ENCODE peak calls at places on chromosomes 4 and X, in seven cellular contexts. L is ascending aorta; M is left lung; N is tibial artery; X is tibial nerve; Y is colonic mucosa; D is CD8-positive, alpha-beta memory T cell. K is an unnamed sample.

GRCh38 chr4:73676881-73677323 is 56.7 kb upstream of the RASSF6 start:
- DNase-seq in D (no peak), N (no peak), Y (no peak), L (no peak), X (no peak), M (no peak), K (no peak)

GRCh38 chr4:48252313-48252712 is 17.3 kb downstream of the TEC start:
- DNase-seq in L (no peak), N (no peak), M (no peak), X (no peak), Y (no peak), D (no peak), K (no peak)

GRCh38 chr4:3077796-3078195 is 3.3 kb downstream of the HTT start:
- DNase-seq in Y (no peak), X (no peak), L (no peak), D (no peak), M (no peak), N (no peak), K (no peak)

GRCh38 chrX:11619426-11619825 is 46.3 kb downstream of the ARHGAP6 start:
- DNase-seq in D (no peak), L (no peak), Y (no peak), N (no peak), M (no peak), X (no peak), K (no peak)

GRCh38 chr4:82753238-82753637 is 45.4 kb downstream of the SCD5 start:
- DNase-seq in L (no peak), Y (no peak), D (no peak), X (no peak), N (no peak), M (no peak), K (no peak)

GRCh38 chrX:127459784-127460183 is 592.4 kb downstream of the ACTRT1 start:
- DNase-seq in X (no peak), N (no peak), D (no peak), Y (no peak), M (no peak), L (no peak), K (no peak)

GRCh38 chr4:88706574-88706973 is 8.9 kb upstream of the NAP1L5 start:
- DNase-seq in Y (no peak), L (no peak), M (no peak), X (peak; percentile 33), D (no peak), N (peak; percentile 80), K (peak; percentile 57)

GRCh38 chrX:129717902-129718301 is 20.9 kb upstream of the XPNPEP2 start:
- DNase-seq in N (peak; percentile 81), Y (no peak), L (no peak), X (peak; percentile 36), D (no peak), M (no peak), K (no peak)

GRCh38 chrX:120761810-120762209 is 113.9 kb downstream of the CT47B1 start:
- DNase-seq in M (no peak), X (peak; percentile 22), L (no peak), Y (no peak), N (no peak), D (no peak), K (no peak)

GRCh38 chrX:43474321-43474720 is 181.8 kb upstream of the MAOA start:
- DNase-seq in L (no peak), N (no peak), M (no peak), D (no peak), Y (no peak), X (no peak), K (no peak)

GRCh38 chr4:77157859-77158486 is 966 bp downstream of the CCNG2 start:
- DNase-seq in Y (peak; percentile 92), X (peak; percentile 83), M (peak; percentile 97), N (peak; percentile 97), L (peak; percentile 59), D (peak; percentile 70), K (peak; percentile 88)

GRCh38 chr4:80307774-80308465 is 27.6 kb upstream of the CFAP299 start:
- DNase-seq in N (no peak), L (no peak), X (no peak), Y (no peak), D (no peak), M (peak; percentile 66), K (peak; percentile 54)

GRCh38 chr4:110683600-110683999 is 60.7 kb upstream of the PITX2 start:
- DNase-seq in M (no peak), L (no peak), D (no peak), Y (no peak), X (no peak), N (no peak), K (no peak)

GRCh38 chr4:19615086-19615689 is 636.5 kb upstream of the SLIT2 start:
- DNase-seq in X (no peak), D (no peak), L (no peak), M (peak; percentile 10), N (no peak), Y (no peak), K (no peak)

GRCh38 chrX:71565634-71566033 is 12.6 kb upstream of the GCNA start:
- DNase-seq in D (no peak), N (no peak), L (no peak), X (no peak), M (no peak), Y (no peak), K (no peak)

GRCh38 chr4:33411182-33411581 is 2691.0 kb downstream of the PCDH7 start:
- DNase-seq in D (no peak), M (no peak), X (no peak), L (no peak), Y (no peak), N (no peak), K (no peak)

GRCh38 chr4:179095585-179096228 is 1653.5 kb upstream of the AGA start:
- DNase-seq in N (no peak), D (no peak), X (no peak), M (no peak), L (no peak), Y (no peak), K (peak; percentile 13)

GRCh38 chrX:53795583-53795982 is 109.1 kb upstream of the HUWE1 start:
- DNase-seq in X (no peak), Y (no peak), N (no peak), L (no peak), M (no peak), D (no peak), K (no peak)

GRCh38 chrX:148416931-148417330 is 83.5 kb upstream of the AFF2 start:
- DNase-seq in D (no peak), L (no peak), M (no peak), X (no peak), N (no peak), Y (no peak), K (no peak)

GRCh38 chrX:115642304-115642703 is 81.3 kb downstream of the PLS3 start:
- DNase-seq in M (no peak), D (no peak), N (no peak), L (no peak), X (no peak), Y (no peak), K (no peak)

GRCh38 chrX:148441387-148441786 is 59.0 kb upstream of the AFF2 start:
- DNase-seq in L (no peak), N (no peak), M (no peak), D (no peak), X (no peak), Y (no peak), K (peak; percentile 67)

GRCh38 chr4:6204098-6204497 is 3.7 kb upstream of the JAKMIP1 start:
- DNase-seq in L (no peak), M (no peak), Y (no peak), D (no peak), X (no peak), N (no peak), K (no peak)

GRCh38 chr4:174702974-174703478 is 126.0 kb downstream of the GLRA3 start:
- DNase-seq in D (no peak), L (no peak), X (no peak), M (no peak), Y (no peak), N (no peak), K (no peak)

GRCh38 chr4:8267077-8267476 is 2.5 kb upstream of the HTRA3 start:
- DNase-seq in L (no peak), M (peak; percentile 91), X (peak; percentile 67), D (no peak), Y (peak; percentile 70), N (no peak), K (peak; percentile 31)

GRCh38 chr4:99473131-99473530 is 37.7 kb upstream of the C4orf17 start:
- DNase-seq in N (no peak), Y (no peak), D (no peak), M (no peak), L (no peak), X (no peak), K (no peak)

GRCh38 chrX:2330910-2331309 is 169.9 kb downstream of the DHRSX start:
- DNase-seq in D (no peak), N (no peak), M (no peak), Y (no peak), X (no peak), L (no peak), K (no peak)

DNA sequence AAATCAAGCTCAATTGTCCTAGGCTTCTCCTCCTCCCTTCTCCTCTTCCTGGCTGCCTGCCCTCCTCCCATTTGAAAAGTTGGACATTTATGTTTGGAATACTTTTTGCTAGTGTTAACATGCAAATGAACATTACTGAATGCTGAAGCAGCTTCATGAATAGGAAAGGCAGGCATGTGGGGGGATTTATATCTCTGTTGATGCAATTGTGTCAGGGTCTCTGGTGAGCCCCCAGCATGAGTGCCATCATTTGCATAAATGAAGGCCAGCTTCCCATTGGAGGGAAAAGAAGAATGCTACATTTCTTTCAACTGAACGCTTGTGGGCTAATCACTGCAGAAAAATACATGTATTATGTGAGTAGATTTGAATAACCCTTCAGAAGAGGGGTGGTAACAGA is 160.0 kb upstream of the NDST3 start:
- DNase-seq in N (no peak), M (no peak), X (no peak), D (no peak), L (no peak), Y (no peak), K (peak; percentile 68)
- H3K27me3 ChIP-seq in N (no peaks in the 10 kb centered on the region), M (no peaks in the 10 kb centered on the region), X (no peaks in the 10 kb centered on the region), D (no peaks in the 10 kb centered on the region), L (no peaks in the 10 kb centered on the region), Y (no peaks in the 10 kb centered on the region), K (no peaks in the 10 kb centered on the region)

GRCh38 chrX:111216293-111216801 is 53.9 kb downstream of the CAPN6 start:
- DNase-seq in L (no peak), N (no peak), Y (no peak), M (no peak), X (no peak), D (no peak), K (peak; percentile 43)
- H3K27me3 ChIP-seq in L (no peaks in the 10 kb centered on the region), N (no peaks in the 10 kb centered on the region), Y (no peaks in the 10 kb centered on the region), M (no peaks in the 10 kb centered on the region), X (no peaks in the 10 kb centered on the region), D (no peaks in the 10 kb centered on the region), K (no peaks in the 10 kb centered on the region)

GRCh38 chr4:185013715-185014114 is 4.6 kb upstream of the HELT start:
- DNase-seq in M (no peak), L (no peak), X (no peak), Y (no peak), D (no peak), N (no peak), K (no peak)
- H3K27me3 ChIP-seq in M (peaks cover 60% of the 10 kb centered on the region), L (peaks cover 7% of the 10 kb centered on the region), X (no peaks in the 10 kb centered on the region), Y (peaks cover 36% of the 10 kb centered on the region), D (peaks cover 15% of the 10 kb centered on the region), N (peaks cover 86% of the 10 kb centered on the region), K (peaks cover 54% of the 10 kb centered on the region)

DNA sequence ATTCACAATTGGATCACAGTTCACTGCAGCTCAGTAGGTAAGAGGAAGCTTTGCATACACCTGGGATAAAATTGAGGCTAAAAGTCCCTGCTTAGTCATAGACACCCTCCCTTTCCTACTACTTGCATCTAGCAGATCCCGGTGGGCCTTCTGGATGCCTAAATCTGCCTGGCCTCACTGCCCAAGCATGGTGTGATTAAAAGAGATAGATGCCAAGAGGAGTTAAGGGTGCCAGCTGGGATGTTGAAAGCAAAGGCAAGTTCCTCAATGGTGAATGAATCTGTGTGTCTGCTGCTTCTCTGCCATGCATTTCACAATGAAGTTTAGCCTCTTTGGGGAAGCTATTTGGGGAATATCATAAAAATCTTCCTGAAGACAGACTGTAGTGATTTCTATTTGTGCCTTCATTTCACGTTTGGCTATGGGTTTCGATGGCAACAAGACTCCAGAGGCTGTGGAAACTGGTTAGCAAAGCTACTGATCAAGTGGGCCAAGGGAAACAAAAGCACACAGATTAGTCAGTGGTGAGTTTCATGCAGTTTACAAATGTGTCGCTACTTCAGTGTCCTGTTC is 534.0 kb downstream of the ANKRD50 start:
- DNase-seq in M (no peak), N (peak; percentile 66), Y (no peak), X (peak; percentile 15), L (no peak), D (no peak), K (no peak)
- H3K27me3 ChIP-seq in M (no peaks in the 10 kb centered on the region), N (no peaks in the 10 kb centered on the region), Y (no peaks in the 10 kb centered on the region), X (no peaks in the 10 kb centered on the region), L (no peaks in the 10 kb centered on the region), D (no peaks in the 10 kb centered on the region), K (no peaks in the 10 kb centered on the region)